ENCODE peak calls at places on chromosomes 7 and 10, in six cellular contexts. One of them, this sample, is unnamed.

GRCh38 chr10:3132036-3133025 is 40.3 kb downstream of the PITRM1 start:
- DNase-seq in occipital lobe: no peak
- DNase-seq in stromal cell of bone marrow: no peak
- DNase-seq in AG08395: no peak
- DNase-seq in AG09309: no peak
- DNase-seq in Right ventricle myocardium inferior: no peak
- DNase-seq in this sample: no peak

GRCh38 chr10:20767028-20767427 is 130.1 kb downstream of the NEBL start:
- DNase-seq in Right ventricle myocardium inferior: no peak
- DNase-seq in occipital lobe: no peak
- DNase-seq in AG08395: peak; percentile 54
- DNase-seq in AG09309: no peak
- DNase-seq in stromal cell of bone marrow: no peak
- DNase-seq in this sample: no peak

GRCh38 chr7:1883031-1883761 is 213.1 kb downstream of the ELFN1 start:
- DNase-seq in Right ventricle myocardium inferior: peak; percentile 54
- DNase-seq in stromal cell of bone marrow: peak; percentile 79
- DNase-seq in occipital lobe: no peak
- DNase-seq in AG09309: peak; percentile 55
- DNase-seq in AG08395: peak; percentile 98
- DNase-seq in this sample: no peak

GRCh38 chr7:135537905-135538304 is 19.8 kb upstream of the NUP205 start:
- DNase-seq in occipital lobe: no peak
- DNase-seq in AG08395: no peak
- DNase-seq in AG09309: no peak
- DNase-seq in Right ventricle myocardium inferior: no peak
- DNase-seq in stromal cell of bone marrow: no peak
- DNase-seq in this sample: no peak

GRCh38 chr7:85023066-85023687 is 163.7 kb downstream of the SEMA3D start:
- DNase-seq in stromal cell of bone marrow: peak; percentile 34
- DNase-seq in Right ventricle myocardium inferior: no peak
- DNase-seq in AG08395: peak; percentile 35
- DNase-seq in occipital lobe: no peak
- DNase-seq in AG09309: no peak
- DNase-seq in this sample: no peak

GRCh38 chr10:78588194-78588811 is 480.5 kb upstream of the ZMIZ1 start:
- DNase-seq in occipital lobe: no peak
- DNase-seq in AG08395: peak; percentile 59
- DNase-seq in stromal cell of bone marrow: peak; percentile 22
- DNase-seq in Right ventricle myocardium inferior: peak; percentile 74
- DNase-seq in AG09309: peak; percentile 20
- DNase-seq in this sample: no peak

GRCh38 chr10:50981385-50981784 is 92.9 kb upstream of the PRKG1 start:
- DNase-seq in occipital lobe: no peak
- DNase-seq in AG09309: no peak
- DNase-seq in AG08395: no peak
- DNase-seq in Right ventricle myocardium inferior: no peak
- DNase-seq in stromal cell of bone marrow: no peak
- DNase-seq in this sample: no peak

GRCh38 chr10:11631890-11632587 is 20.6 kb upstream of the USP6NL start:
- DNase-seq in AG09309: no peak
- DNase-seq in occipital lobe: no peak
- DNase-seq in stromal cell of bone marrow: no peak
- DNase-seq in Right ventricle myocardium inferior: no peak
- DNase-seq in AG08395: no peak
- DNase-seq in this sample: no peak

GRCh38 chr7:134778941-134779740 is at the start of gene CALD1:
- DNase-seq in AG08395: peak; percentile 95
- DNase-seq in occipital lobe: peak; percentile 9
- DNase-seq in AG09309: peak; percentile 99
- DNase-seq in stromal cell of bone marrow: peak; percentile 96
- DNase-seq in Right ventricle myocardium inferior: peak; percentile 72
- DNase-seq in this sample: peak; percentile 26

GRCh38 chr10:29120216-29120615 is 168.7 kb upstream of the LYZL1 start:
- DNase-seq in Right ventricle myocardium inferior: no peak
- DNase-seq in stromal cell of bone marrow: peak; percentile 50
- DNase-seq in AG08395: peak; percentile 30
- DNase-seq in AG09309: peak; percentile 33
- DNase-seq in occipital lobe: no peak
- DNase-seq in this sample: no peak